ENCODE peak calls at places on chromosomes 13 and 19, in seven cellular contexts. One of them, this sample, is unnamed.
A peak's percentile ranks its signal among the peaks of the same experiment; 100 is the strongest.

GRCh38 chr13:80171096-80171495 is 169.8 kb downstream of the SPRY2 start:
- DNase-seq in uterus: no peak
- DNase-seq in IMR-90: no peak
- DNase-seq in lower leg skin: no peak
- DNase-seq in transverse colon: no peak
- DNase-seq in tibial nerve: no peak
- DNase-seq in H54: no peak
- DNase-seq in this sample: no peak

GRCh38 chr13:100392709-100393630 is 195.6 kb downstream of the GGACT start:
- DNase-seq in uterus: peak; percentile 95
- DNase-seq in IMR-90: peak; percentile 100
- DNase-seq in lower leg skin: peak; percentile 89
- DNase-seq in transverse colon: peak; percentile 75
- DNase-seq in tibial nerve: peak; percentile 80
- DNase-seq in H54: peak; percentile 78
- DNase-seq in this sample: peak; percentile 48

GRCh38 chr19:4722671-4723464 is 774 bp downstream of the DPP9 start:
- DNase-seq in uterus: peak; percentile 51
- DNase-seq in IMR-90: peak; percentile 53
- DNase-seq in lower leg skin: no peak
- DNase-seq in transverse colon: no peak
- DNase-seq in tibial nerve: no peak
- DNase-seq in H54: no peak
- DNase-seq in this sample: no peak

GRCh38 chr13:22161871-22162270 is 491.0 kb downstream of the FGF9 start:
- DNase-seq in uterus: no peak
- DNase-seq in IMR-90: no peak
- DNase-seq in lower leg skin: no peak
- DNase-seq in transverse colon: no peak
- DNase-seq in tibial nerve: no peak
- DNase-seq in H54: no peak
- DNase-seq in this sample: no peak

GRCh38 chr13:51453959-51454703 is 1.3 kb upstream of the INTS6 start:
- DNase-seq in uterus: peak; percentile 35
- DNase-seq in IMR-90: peak; percentile 6
- DNase-seq in lower leg skin: peak; percentile 42
- DNase-seq in transverse colon: peak; percentile 33
- DNase-seq in tibial nerve: peak; percentile 36
- DNase-seq in H54: no peak
- DNase-seq in this sample: no peak

GRCh38 chr19:51735759-51736449 is 12.1 kb upstream of the HAS1 start:
- DNase-seq in uterus: peak; percentile 20
- DNase-seq in IMR-90: peak; percentile 3
- DNase-seq in lower leg skin: peak; percentile 42
- DNase-seq in transverse colon: peak; percentile 41
- DNase-seq in tibial nerve: peak; percentile 60
- DNase-seq in H54: peak; percentile 61
- DNase-seq in this sample: peak; percentile 21

GRCh38 chr13:30978981-30979956 is 46.8 kb downstream of the TEX26 start:
- DNase-seq in uterus: no peak
- DNase-seq in IMR-90: no peak
- DNase-seq in lower leg skin: no peak
- DNase-seq in transverse colon: peak; percentile 42
- DNase-seq in tibial nerve: no peak
- DNase-seq in H54: no peak
- DNase-seq in this sample: no peak

GRCh38 chr13:72622546-72622945 is 104.9 kb downstream of the MZT1 start:
- DNase-seq in uterus: no peak
- DNase-seq in IMR-90: no peak
- DNase-seq in lower leg skin: no peak
- DNase-seq in transverse colon: no peak
- DNase-seq in tibial nerve: no peak
- DNase-seq in H54: no peak
- DNase-seq in this sample: no peak

GRCh38 chr13:97295279-97296182 is 73.4 kb downstream of the MBNL2 start:
- DNase-seq in uterus: no peak
- DNase-seq in IMR-90: peak; percentile 92
- DNase-seq in lower leg skin: no peak
- DNase-seq in transverse colon: no peak
- DNase-seq in tibial nerve: no peak
- DNase-seq in H54: no peak
- DNase-seq in this sample: no peak

GRCh38 chr19:10004617-10005016 is 5.7 kb downstream of the COL5A3 start:
- DNase-seq in uterus: no peak
- DNase-seq in IMR-90: no peak
- DNase-seq in lower leg skin: no peak
- DNase-seq in transverse colon: no peak
- DNase-seq in tibial nerve: no peak
- DNase-seq in H54: no peak
- DNase-seq in this sample: no peak

GRCh38 chr13:78610381-78610883 is 7.1 kb upstream of the POU4F1 start:
- DNase-seq in uterus: no peak
- DNase-seq in IMR-90: peak; percentile 49
- DNase-seq in lower leg skin: no peak
- DNase-seq in transverse colon: no peak
- DNase-seq in tibial nerve: no peak
- DNase-seq in H54: no peak
- DNase-seq in this sample: no peak

GRCh38 chr13:113179374-113180230 is 21.2 kb downstream of the PROZ start:
- DNase-seq in uterus: no peak
- DNase-seq in IMR-90: peak; percentile 82
- DNase-seq in lower leg skin: no peak
- DNase-seq in transverse colon: no peak
- DNase-seq in tibial nerve: no peak
- DNase-seq in H54: no peak
- DNase-seq in this sample: no peak

GRCh38 chr13:54312885-54313284 is 1284.3 kb downstream of the OLFM4 start:
- DNase-seq in uterus: no peak
- DNase-seq in IMR-90: no peak
- DNase-seq in lower leg skin: no peak
- DNase-seq in transverse colon: no peak
- DNase-seq in tibial nerve: no peak
- DNase-seq in H54: no peak
- DNase-seq in this sample: no peak

GRCh38 chr13:110334256-110334655 is 27.2 kb downstream of the COL4A2 start:
- DNase-seq in uterus: no peak
- DNase-seq in IMR-90: peak; percentile 76
- DNase-seq in lower leg skin: no peak
- DNase-seq in transverse colon: no peak
- DNase-seq in tibial nerve: no peak
- DNase-seq in H54: no peak
- DNase-seq in this sample: no peak

GRCh38 chr19:750640-751423 is at the start of gene MISP:
- DNase-seq in uterus: no peak
- DNase-seq in IMR-90: no peak
- DNase-seq in lower leg skin: no peak
- DNase-seq in transverse colon: peak; percentile 95
- DNase-seq in tibial nerve: no peak
- DNase-seq in H54: no peak
- DNase-seq in this sample: no peak

GRCh38 chr13:105758929-105759328 is 776.5 kb downstream of the EFNB2 start:
- DNase-seq in uterus: no peak
- DNase-seq in IMR-90: no peak
- DNase-seq in lower leg skin: no peak
- DNase-seq in transverse colon: no peak
- DNase-seq in tibial nerve: no peak
- DNase-seq in H54: no peak
- DNase-seq in this sample: no peak

GRCh38 chr13:114263590-114263989 is 17.8 kb upstream of the UPF3A start:
- DNase-seq in uterus: no peak
- DNase-seq in IMR-90: no peak
- DNase-seq in lower leg skin: no peak
- DNase-seq in transverse colon: peak; percentile 17
- DNase-seq in tibial nerve: no peak
- DNase-seq in H54: no peak
- DNase-seq in this sample: no peak

GRCh38 chr19:38384209-38385027 is 3.4 kb downstream of the GGN start:
- DNase-seq in uterus: no peak
- DNase-seq in IMR-90: no peak
- DNase-seq in lower leg skin: no peak
- DNase-seq in transverse colon: no peak
- DNase-seq in tibial nerve: no peak
- DNase-seq in H54: no peak
- DNase-seq in this sample: no peak

GRCh38 chr13:109715902-109716301 is 70.5 kb downstream of the IRS2 start:
- DNase-seq in uterus: no peak
- DNase-seq in IMR-90: peak; percentile 5
- DNase-seq in lower leg skin: no peak
- DNase-seq in transverse colon: no peak
- DNase-seq in tibial nerve: peak; percentile 53
- DNase-seq in H54: no peak
- DNase-seq in this sample: no peak

GRCh38 chr13:108104736-108105135 is 110.6 kb downstream of the LIG4 start:
- DNase-seq in uterus: no peak
- DNase-seq in IMR-90: no peak
- DNase-seq in lower leg skin: no peak
- DNase-seq in transverse colon: no peak
- DNase-seq in tibial nerve: no peak
- DNase-seq in H54: no peak
- DNase-seq in this sample: no peak

GRCh38 chr13:108102771-108103170 is 112.6 kb downstream of the LIG4 start:
- DNase-seq in uterus: no peak
- DNase-seq in IMR-90: no peak
- DNase-seq in lower leg skin: no peak
- DNase-seq in transverse colon: no peak
- DNase-seq in tibial nerve: no peak
- DNase-seq in H54: no peak
- DNase-seq in this sample: no peak
- TF ChIP-seq POLR2A in uterus: no peak
- TF ChIP-seq POLR2A in IMR-90: no peak
- TF ChIP-seq POLR2A in lower leg skin: no peak
- TF ChIP-seq POLR2A in transverse colon: no peak
- TF ChIP-seq POLR2A in tibial nerve: no peak
- TF ChIP-seq POLR2A in H54: no peak
- TF ChIP-seq POLR2A in this sample: no peak

DNA sequence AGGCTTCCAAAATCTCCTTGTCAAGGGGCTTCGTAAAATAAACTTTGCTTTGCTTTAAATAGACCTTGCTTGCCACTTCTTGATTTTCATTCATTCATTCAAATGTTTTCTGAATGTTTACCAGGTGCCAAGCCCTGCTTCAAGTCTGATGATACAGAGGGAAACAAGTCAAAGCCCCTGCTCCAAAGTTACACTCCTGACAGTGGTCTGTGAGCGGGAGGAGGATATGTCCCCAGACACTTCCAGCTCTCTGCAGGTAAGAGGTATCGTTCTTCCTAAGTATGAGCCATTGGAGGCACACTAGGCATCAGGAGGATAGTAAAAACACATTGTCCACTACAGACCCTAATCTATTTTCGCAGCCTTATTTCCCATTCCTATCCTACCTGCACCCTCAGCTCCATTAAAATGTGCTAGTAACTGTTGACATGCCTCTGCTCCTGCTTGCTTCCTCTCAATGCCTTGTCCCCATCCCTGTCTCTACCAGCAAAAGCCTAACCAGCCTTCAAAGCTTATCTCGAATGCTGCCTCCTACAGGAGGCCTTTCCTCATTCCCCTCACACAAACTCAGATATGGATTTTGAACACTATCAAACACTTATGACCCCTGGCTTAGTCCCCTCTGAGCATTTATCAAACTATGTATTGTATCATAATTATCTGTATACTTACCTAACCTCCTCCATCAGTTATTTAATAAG is 6.2 kb upstream of the WBP4 start:
- DNase-seq in uterus: no peak
- DNase-seq in IMR-90: no peak
- DNase-seq in lower leg skin: no peak
- DNase-seq in transverse colon: no peak
- DNase-seq in tibial nerve: no peak
- DNase-seq in H54: no peak
- DNase-seq in this sample: no peak
- TF ChIP-seq POLR2A in uterus: no peak
- TF ChIP-seq POLR2A in IMR-90: no peak
- TF ChIP-seq POLR2A in lower leg skin: no peak
- TF ChIP-seq POLR2A in transverse colon: no peak
- TF ChIP-seq POLR2A in tibial nerve: no peak
- TF ChIP-seq POLR2A in H54: no peak
- TF ChIP-seq POLR2A in this sample: no peak

DNA sequence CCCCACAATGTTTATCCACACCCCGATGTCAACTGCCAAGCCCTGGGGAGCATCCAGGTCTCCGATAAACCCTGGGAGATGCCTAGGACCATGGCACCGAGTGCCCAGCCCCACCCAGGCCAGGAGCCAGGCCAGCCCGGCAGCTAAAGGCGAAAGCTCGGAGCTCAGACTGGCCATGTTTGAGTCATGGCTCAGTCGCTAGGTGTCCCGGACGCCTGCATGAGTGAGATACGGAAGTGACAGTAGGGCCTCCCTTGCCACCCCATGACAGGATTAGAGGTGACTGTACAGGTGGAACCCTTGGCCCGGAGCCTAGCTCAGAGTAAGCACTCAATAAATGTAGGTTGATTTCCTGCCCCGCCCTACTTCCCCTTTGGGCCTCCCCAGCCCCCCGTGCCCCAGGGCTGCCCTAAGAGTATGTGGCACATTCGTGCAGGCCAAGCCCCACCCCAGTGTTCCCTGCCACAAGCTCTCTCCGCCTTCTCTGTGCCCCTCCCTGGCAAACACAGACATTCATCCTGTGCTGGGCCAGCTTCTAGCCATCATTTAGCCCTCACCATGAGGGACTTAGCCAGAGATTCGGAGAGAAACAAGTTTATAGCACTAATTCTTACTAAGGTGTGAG is 5.8 kb upstream of the TPM4 start:
- DNase-seq in uterus: peak; percentile 82
- DNase-seq in IMR-90: no peak
- DNase-seq in lower leg skin: peak; percentile 86
- DNase-seq in transverse colon: peak; percentile 96
- DNase-seq in tibial nerve: no peak
- DNase-seq in H54: peak; percentile 59
- DNase-seq in this sample: peak; percentile 80
- TF ChIP-seq POLR2A in uterus: no peak
- TF ChIP-seq POLR2A in IMR-90: no peak
- TF ChIP-seq POLR2A in lower leg skin: no peak
- TF ChIP-seq POLR2A in transverse colon: peak; percentile 90
- TF ChIP-seq POLR2A in tibial nerve: no peak
- TF ChIP-seq POLR2A in H54: no peak
- TF ChIP-seq POLR2A in this sample: peak; percentile 27

DNA sequence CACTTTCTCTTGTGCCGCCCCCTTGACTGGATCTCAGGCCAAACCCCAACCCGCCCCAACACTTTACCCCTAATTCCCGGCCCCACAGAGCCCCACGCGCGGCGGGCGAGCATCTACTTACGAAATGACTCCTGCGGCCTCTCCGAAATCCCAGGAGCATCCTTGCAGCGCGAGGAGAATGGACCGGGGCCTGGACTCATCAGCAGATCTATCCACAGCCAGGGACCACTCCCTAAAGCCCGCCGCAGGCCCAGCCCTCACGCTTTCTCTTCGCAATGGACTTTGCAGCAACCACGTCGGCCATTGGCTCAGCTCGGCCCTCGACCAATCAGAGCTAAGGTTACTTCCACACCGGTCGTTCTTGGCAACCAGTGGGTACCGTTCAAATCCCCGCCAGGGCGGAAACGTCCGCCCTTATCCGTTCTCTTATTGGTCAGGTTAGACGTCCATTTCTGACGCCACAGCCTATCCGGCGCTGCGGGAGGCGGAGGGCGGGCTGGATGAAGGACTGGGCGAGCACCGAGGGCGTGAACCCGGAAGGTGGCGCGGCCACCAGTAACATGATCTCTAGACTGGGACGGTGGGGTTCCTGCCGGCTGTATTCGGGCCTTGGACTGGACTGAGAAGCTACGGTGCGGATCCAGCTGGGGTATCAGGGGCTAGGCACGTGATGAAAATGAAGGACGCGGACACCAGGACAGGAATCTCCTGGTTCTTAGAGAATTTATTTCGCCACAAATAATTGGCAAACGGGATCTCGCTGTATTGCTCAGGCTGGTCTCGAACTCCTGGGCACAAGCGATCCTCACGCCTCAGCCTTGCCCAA is at the start of the genes CEP89 and FAAP24:
- DNase-seq in uterus: peak; percentile 98
- DNase-seq in IMR-90: peak; percentile 99
- DNase-seq in lower leg skin: peak; percentile 99
- DNase-seq in transverse colon: peak; percentile 99
- DNase-seq in tibial nerve: peak; percentile 99
- DNase-seq in H54: peak; percentile 99
- DNase-seq in this sample: peak; percentile 99
- TF ChIP-seq POLR2A in uterus: peak; percentile 22
- TF ChIP-seq POLR2A in IMR-90: peak; percentile 47
- TF ChIP-seq POLR2A in lower leg skin: no peak
- TF ChIP-seq POLR2A in transverse colon: peak; percentile 63
- TF ChIP-seq POLR2A in tibial nerve: no peak
- TF ChIP-seq POLR2A in H54: peak; percentile 79
- TF ChIP-seq POLR2A in this sample: no peak